ENCODE peak calls at places on chromosomes 11 and 22, in five cellular contexts. One of them, this sample, is unnamed.

GRCh38 chr11:92827132-92827531 is 142.3 kb upstream of the MTNR1B start:
- DNase-seq in H9: no peak
- DNase-seq in EL: no peak
- DNase-seq in stimulated activated naive CD8-positive, alpha-beta T cell treated with anti-CD3 and anti-CD28 coated beads, Interleukin-15, Interleukin-2, amounts not matched to agents 100 U/mL and 50 U/mL, for 24 hours: no peak
- DNase-seq in ecto neural progenitor cell: no peak
- DNase-seq in this sample: no peak

GRCh38 chr11:76200006-76200940 is 6.0 kb downstream of the WNT11 start:
- DNase-seq in H9: no peak
- DNase-seq in EL: no peak
- DNase-seq in stimulated activated naive CD8-positive, alpha-beta T cell treated with anti-CD3 and anti-CD28 coated beads, Interleukin-15, Interleukin-2, amounts not matched to agents 100 U/mL and 50 U/mL, for 24 hours: no peak
- DNase-seq in ecto neural progenitor cell: no peak
- DNase-seq in this sample: no peak

GRCh38 chr22:29840498-29840897 is 2.4 kb upstream of the ASCC2 start:
- DNase-seq in H9: no peak
- DNase-seq in EL: peak; percentile 32
- DNase-seq in stimulated activated naive CD8-positive, alpha-beta T cell treated with anti-CD3 and anti-CD28 coated beads, Interleukin-15, Interleukin-2, amounts not matched to agents 100 U/mL and 50 U/mL, for 24 hours: no peak
- DNase-seq in ecto neural progenitor cell: no peak
- DNase-seq in this sample: no peak

GRCh38 chr22:41848468-41848867 is 15.6 kb downstream of the SREBF2 start:
- DNase-seq in H9: no peak
- DNase-seq in EL: no peak
- DNase-seq in stimulated activated naive CD8-positive, alpha-beta T cell treated with anti-CD3 and anti-CD28 coated beads, Interleukin-15, Interleukin-2, amounts not matched to agents 100 U/mL and 50 U/mL, for 24 hours: no peak
- DNase-seq in ecto neural progenitor cell: no peak
- DNase-seq in this sample: peak; percentile 28

GRCh38 chr11:61542024-61542461 is 33.5 kb downstream of the LRRC10B start:
- DNase-seq in H9: peak; percentile 45
- DNase-seq in EL: no peak
- DNase-seq in stimulated activated naive CD8-positive, alpha-beta T cell treated with anti-CD3 and anti-CD28 coated beads, Interleukin-15, Interleukin-2, amounts not matched to agents 100 U/mL and 50 U/mL, for 24 hours: no peak
- DNase-seq in ecto neural progenitor cell: no peak
- DNase-seq in this sample: no peak

GRCh38 chr11:130522284-130522961 is 74.0 kb downstream of the ADAMTS15 start:
- DNase-seq in H9: peak; percentile 92
- DNase-seq in EL: peak; percentile 90
- DNase-seq in stimulated activated naive CD8-positive, alpha-beta T cell treated with anti-CD3 and anti-CD28 coated beads, Interleukin-15, Interleukin-2, amounts not matched to agents 100 U/mL and 50 U/mL, for 24 hours: no peak
- DNase-seq in ecto neural progenitor cell: peak; percentile 77
- DNase-seq in this sample: peak; percentile 95

GRCh38 chr11:100574894-100575769 is 112.0 kb upstream of the ARHGAP42 start:
- DNase-seq in H9: no peak
- DNase-seq in EL: peak; percentile 31
- DNase-seq in stimulated activated naive CD8-positive, alpha-beta T cell treated with anti-CD3 and anti-CD28 coated beads, Interleukin-15, Interleukin-2, amounts not matched to agents 100 U/mL and 50 U/mL, for 24 hours: no peak
- DNase-seq in ecto neural progenitor cell: no peak
- DNase-seq in this sample: peak; percentile 54

GRCh38 chr22:43275545-43275981 is 67.6 kb downstream of the SCUBE1 start:
- DNase-seq in H9: peak; percentile 69
- DNase-seq in EL: peak; percentile 55
- DNase-seq in stimulated activated naive CD8-positive, alpha-beta T cell treated with anti-CD3 and anti-CD28 coated beads, Interleukin-15, Interleukin-2, amounts not matched to agents 100 U/mL and 50 U/mL, for 24 hours: no peak
- DNase-seq in ecto neural progenitor cell: no peak
- DNase-seq in this sample: peak; percentile 61

GRCh38 chr11:61820174-61820573 is 3.4 kb upstream of the FADS1 start:
- DNase-seq in H9: no peak
- DNase-seq in EL: peak; percentile 57
- DNase-seq in stimulated activated naive CD8-positive, alpha-beta T cell treated with anti-CD3 and anti-CD28 coated beads, Interleukin-15, Interleukin-2, amounts not matched to agents 100 U/mL and 50 U/mL, for 24 hours: no peak
- DNase-seq in ecto neural progenitor cell: no peak
- DNase-seq in this sample: peak; percentile 85

GRCh38 chr22:30968015-30968923 is at the start of gene MORC2:
- DNase-seq in H9: peak; percentile 86
- DNase-seq in EL: no peak
- DNase-seq in stimulated activated naive CD8-positive, alpha-beta T cell treated with anti-CD3 and anti-CD28 coated beads, Interleukin-15, Interleukin-2, amounts not matched to agents 100 U/mL and 50 U/mL, for 24 hours: no peak
- DNase-seq in ecto neural progenitor cell: no peak
- DNase-seq in this sample: no peak

GRCh38 chr11:34653851-34654490 is 33.1 kb downstream of the EHF start:
- DNase-seq in H9: no peak
- DNase-seq in EL: peak; percentile 97
- DNase-seq in stimulated activated naive CD8-positive, alpha-beta T cell treated with anti-CD3 and anti-CD28 coated beads, Interleukin-15, Interleukin-2, amounts not matched to agents 100 U/mL and 50 U/mL, for 24 hours: no peak
- DNase-seq in ecto neural progenitor cell: no peak
- DNase-seq in this sample: peak; percentile 95

GRCh38 chr22:46764140-46764680 is 1.8 kb downstream of the TBC1D22A start:
- DNase-seq in H9: no peak
- DNase-seq in EL: no peak
- DNase-seq in stimulated activated naive CD8-positive, alpha-beta T cell treated with anti-CD3 and anti-CD28 coated beads, Interleukin-15, Interleukin-2, amounts not matched to agents 100 U/mL and 50 U/mL, for 24 hours: no peak
- DNase-seq in ecto neural progenitor cell: no peak
- DNase-seq in this sample: no peak

GRCh38 chr22:50189849-50190181 is 4.1 kb downstream of the TRABD start:
- DNase-seq in H9: no peak
- DNase-seq in EL: no peak
- DNase-seq in stimulated activated naive CD8-positive, alpha-beta T cell treated with anti-CD3 and anti-CD28 coated beads, Interleukin-15, Interleukin-2, amounts not matched to agents 100 U/mL and 50 U/mL, for 24 hours: no peak
- DNase-seq in ecto neural progenitor cell: no peak
- DNase-seq in this sample: peak; percentile 25

GRCh38 chr22:36823177-36823839 is 6.5 kb upstream of the PVALB start:
- DNase-seq in H9: peak; percentile 51
- DNase-seq in EL: peak; percentile 47
- DNase-seq in stimulated activated naive CD8-positive, alpha-beta T cell treated with anti-CD3 and anti-CD28 coated beads, Interleukin-15, Interleukin-2, amounts not matched to agents 100 U/mL and 50 U/mL, for 24 hours: no peak
- DNase-seq in ecto neural progenitor cell: no peak
- DNase-seq in this sample: no peak

GRCh38 chr22:19784396-19785175 is 24.0 kb downstream of the TBX1 start:
- DNase-seq in H9: no peak
- DNase-seq in EL: no peak
- DNase-seq in stimulated activated naive CD8-positive, alpha-beta T cell treated with anti-CD3 and anti-CD28 coated beads, Interleukin-15, Interleukin-2, amounts not matched to agents 100 U/mL and 50 U/mL, for 24 hours: no peak
- DNase-seq in ecto neural progenitor cell: no peak
- DNase-seq in this sample: no peak

GRCh38 chr11:112961146-112961668 is at the start of gene NCAM1:
- DNase-seq in H9: peak; percentile 97
- DNase-seq in EL: peak; percentile 37
- DNase-seq in stimulated activated naive CD8-positive, alpha-beta T cell treated with anti-CD3 and anti-CD28 coated beads, Interleukin-15, Interleukin-2, amounts not matched to agents 100 U/mL and 50 U/mL, for 24 hours: peak; percentile 21
- DNase-seq in ecto neural progenitor cell: peak; percentile 97
- DNase-seq in this sample: peak; percentile 29

GRCh38 chr11:25039165-25039564 is 542.3 kb downstream of the LUZP2 start:
- DNase-seq in H9: no peak
- DNase-seq in EL: no peak
- DNase-seq in stimulated activated naive CD8-positive, alpha-beta T cell treated with anti-CD3 and anti-CD28 coated beads, Interleukin-15, Interleukin-2, amounts not matched to agents 100 U/mL and 50 U/mL, for 24 hours: no peak
- DNase-seq in ecto neural progenitor cell: no peak
- DNase-seq in this sample: no peak

GRCh38 chr22:22667966-22668880 is 23.8 kb downstream of the GGTLC2 start:
- DNase-seq in H9: no peak
- DNase-seq in EL: no peak
- DNase-seq in stimulated activated naive CD8-positive, alpha-beta T cell treated with anti-CD3 and anti-CD28 coated beads, Interleukin-15, Interleukin-2, amounts not matched to agents 100 U/mL and 50 U/mL, for 24 hours: no peak
- DNase-seq in ecto neural progenitor cell: no peak
- DNase-seq in this sample: no peak

GRCh38 chr22:47128216-47129215 is 366.1 kb downstream of the TBC1D22A start:
- DNase-seq in H9: no peak
- DNase-seq in EL: no peak
- DNase-seq in stimulated activated naive CD8-positive, alpha-beta T cell treated with anti-CD3 and anti-CD28 coated beads, Interleukin-15, Interleukin-2, amounts not matched to agents 100 U/mL and 50 U/mL, for 24 hours: no peak
- DNase-seq in ecto neural progenitor cell: no peak
- DNase-seq in this sample: no peak

GRCh38 chr22:31943976-31944699 is at the start of gene YWHAH:
- DNase-seq in H9: peak; percentile 94
- DNase-seq in EL: peak; percentile 93
- DNase-seq in stimulated activated naive CD8-positive, alpha-beta T cell treated with anti-CD3 and anti-CD28 coated beads, Interleukin-15, Interleukin-2, amounts not matched to agents 100 U/mL and 50 U/mL, for 24 hours: peak; percentile 94
- DNase-seq in ecto neural progenitor cell: peak; percentile 98
- DNase-seq in this sample: peak; percentile 87

GRCh38 chr22:32622004-32622761 is 147.6 kb downstream of the FBXO7 start:
- DNase-seq in H9: peak; percentile 75
- DNase-seq in EL: peak; percentile 90
- DNase-seq in stimulated activated naive CD8-positive, alpha-beta T cell treated with anti-CD3 and anti-CD28 coated beads, Interleukin-15, Interleukin-2, amounts not matched to agents 100 U/mL and 50 U/mL, for 24 hours: no peak
- DNase-seq in ecto neural progenitor cell: peak; percentile 77
- DNase-seq in this sample: peak; percentile 67

GRCh38 chr11:110097459-110098012 is 4.3 kb downstream of the ZC3H12C start:
- DNase-seq in H9: no peak
- DNase-seq in EL: peak; percentile 22
- DNase-seq in stimulated activated naive CD8-positive, alpha-beta T cell treated with anti-CD3 and anti-CD28 coated beads, Interleukin-15, Interleukin-2, amounts not matched to agents 100 U/mL and 50 U/mL, for 24 hours: no peak
- DNase-seq in ecto neural progenitor cell: no peak
- DNase-seq in this sample: peak; percentile 69

GRCh38 chr11:119306373-119306890 is 10.5 kb downstream of the MCAM start:
- DNase-seq in H9: no peak
- DNase-seq in EL: no peak
- DNase-seq in stimulated activated naive CD8-positive, alpha-beta T cell treated with anti-CD3 and anti-CD28 coated beads, Interleukin-15, Interleukin-2, amounts not matched to agents 100 U/mL and 50 U/mL, for 24 hours: peak; percentile 38
- DNase-seq in ecto neural progenitor cell: no peak
- DNase-seq in this sample: peak; percentile 85

GRCh38 chr22:28822930-28823481 is 22.6 kb upstream of the XBP1 start:
- DNase-seq in H9: no peak
- DNase-seq in EL: no peak
- DNase-seq in stimulated activated naive CD8-positive, alpha-beta T cell treated with anti-CD3 and anti-CD28 coated beads, Interleukin-15, Interleukin-2, amounts not matched to agents 100 U/mL and 50 U/mL, for 24 hours: no peak
- DNase-seq in ecto neural progenitor cell: peak; percentile 71
- DNase-seq in this sample: no peak

GRCh38 chr11:85809191-85809590 is 1.8 kb downstream of the SYTL2 start:
- DNase-seq in H9: no peak
- DNase-seq in EL: no peak
- DNase-seq in stimulated activated naive CD8-positive, alpha-beta T cell treated with anti-CD3 and anti-CD28 coated beads, Interleukin-15, Interleukin-2, amounts not matched to agents 100 U/mL and 50 U/mL, for 24 hours: no peak
- DNase-seq in ecto neural progenitor cell: no peak
- DNase-seq in this sample: no peak

GRCh38 chr11:131504199-131504949 is 134.0 kb downstream of the NTM start:
- DNase-seq in H9: peak; percentile 82
- DNase-seq in EL: no peak
- DNase-seq in stimulated activated naive CD8-positive, alpha-beta T cell treated with anti-CD3 and anti-CD28 coated beads, Interleukin-15, Interleukin-2, amounts not matched to agents 100 U/mL and 50 U/mL, for 24 hours: no peak
- DNase-seq in ecto neural progenitor cell: peak; percentile 72
- DNase-seq in this sample: no peak

GRCh38 chr11:38339835-38340440 is 1741.9 kb upstream of the RAG2 start:
- DNase-seq in H9: no peak
- DNase-seq in EL: no peak
- DNase-seq in stimulated activated naive CD8-positive, alpha-beta T cell treated with anti-CD3 and anti-CD28 coated beads, Interleukin-15, Interleukin-2, amounts not matched to agents 100 U/mL and 50 U/mL, for 24 hours: no peak
- DNase-seq in ecto neural progenitor cell: no peak
- DNase-seq in this sample: no peak

GRCh38 chr11:34413263-34413662 is 25.5 kb upstream of the CAT start:
- DNase-seq in H9: no peak
- DNase-seq in EL: no peak
- DNase-seq in stimulated activated naive CD8-positive, alpha-beta T cell treated with anti-CD3 and anti-CD28 coated beads, Interleukin-15, Interleukin-2, amounts not matched to agents 100 U/mL and 50 U/mL, for 24 hours: no peak
- DNase-seq in ecto neural progenitor cell: no peak
- DNase-seq in this sample: no peak

GRCh38 chr11:4645974-4646373 is 2.2 kb downstream of the OR51E1 start:
- DNase-seq in H9: no peak
- DNase-seq in EL: no peak
- DNase-seq in stimulated activated naive CD8-positive, alpha-beta T cell treated with anti-CD3 and anti-CD28 coated beads, Interleukin-15, Interleukin-2, amounts not matched to agents 100 U/mL and 50 U/mL, for 24 hours: no peak
- DNase-seq in ecto neural progenitor cell: no peak
- DNase-seq in this sample: no peak

GRCh38 chr11:68436985-68437926 is 23.3 kb upstream of the PPP6R3 start:
- DNase-seq in H9: no peak
- DNase-seq in EL: peak; percentile 77
- DNase-seq in stimulated activated naive CD8-positive, alpha-beta T cell treated with anti-CD3 and anti-CD28 coated beads, Interleukin-15, Interleukin-2, amounts not matched to agents 100 U/mL and 50 U/mL, for 24 hours: no peak
- DNase-seq in ecto neural progenitor cell: no peak
- DNase-seq in this sample: peak; percentile 92

GRCh38 chr11:92048415-92048814 is 176.2 kb upstream of the FAT3 start:
- DNase-seq in H9: no peak
- DNase-seq in EL: no peak
- DNase-seq in stimulated activated naive CD8-positive, alpha-beta T cell treated with anti-CD3 and anti-CD28 coated beads, Interleukin-15, Interleukin-2, amounts not matched to agents 100 U/mL and 50 U/mL, for 24 hours: no peak
- DNase-seq in ecto neural progenitor cell: no peak
- DNase-seq in this sample: no peak

GRCh38 chr11:81869337-81870065 is 864.2 kb downstream of the FAM181B start:
- DNase-seq in H9: no peak
- DNase-seq in EL: no peak
- DNase-seq in stimulated activated naive CD8-positive, alpha-beta T cell treated with anti-CD3 and anti-CD28 coated beads, Interleukin-15, Interleukin-2, amounts not matched to agents 100 U/mL and 50 U/mL, for 24 hours: peak; percentile 83
- DNase-seq in ecto neural progenitor cell: no peak
- DNase-seq in this sample: peak; percentile 38

GRCh38 chr22:49997221-49997599 is 15.4 kb downstream of the IL17REL start:
- DNase-seq in H9: no peak
- DNase-seq in EL: no peak
- DNase-seq in stimulated activated naive CD8-positive, alpha-beta T cell treated with anti-CD3 and anti-CD28 coated beads, Interleukin-15, Interleukin-2, amounts not matched to agents 100 U/mL and 50 U/mL, for 24 hours: no peak
- DNase-seq in ecto neural progenitor cell: peak; percentile 38
- DNase-seq in this sample: no peak

This sample was measured in fibroblast of mammary gland.